ENCODE peak calls at places on chromosomes 1 and 21, in five cellular contexts. D is CD8-positive, alpha-beta T cell; X is gastrocnemius medialis; L is heart right ventricle; A is RWPE2. S is an unnamed sample.

GRCh38 chr1:90475623-90476022 is 241.5 kb downstream of the BARHL2 start:
- ATAC-seq in D (no peak), X (no peak), L (no peak), A (no peak), S (no peak)

GRCh38 chr1:218357211-218357892 is 12.2 kb downstream of the TGFB2 start:
- ATAC-seq in D (no peak), X (peak; percentile 15), L (peak; percentile 42), A (no peak), S (no peak)

GRCh38 chr1:177975588-177976495 is 6.0 kb upstream of the SEC16B start:
- ATAC-seq in D (no peak), X (no peak), L (no peak), A (peak; percentile 86), S (no peak)

GRCh38 chr1:183147735-183148134 is 38.3 kb upstream of the LAMC2 start:
- ATAC-seq in D (no peak), X (no peak), L (no peak), A (no peak), S (no peak)

GRCh38 chr1:12407050-12407961 is 177.5 kb downstream of the VPS13D start:
- ATAC-seq in D (peak; percentile 55), X (peak; percentile 91), L (peak; percentile 44), A (peak; percentile 71), S (peak; percentile 38)

GRCh38 chr1:111208921-111209320 is 8.5 kb upstream of the DENND2D start:
- ATAC-seq in D (no peak), X (no peak), L (no peak), A (no peak), S (no peak)

GRCh38 chr1:194387531-194387930 is 1201.1 kb upstream of the B3GALT2 start:
- ATAC-seq in D (no peak), X (no peak), L (no peak), A (no peak), S (no peak)

GRCh38 chr1:116453906-116454305 is 80.9 kb downstream of the ATP1A1 start:
- ATAC-seq in D (no peak), X (no peak), L (no peak), A (no peak), S (no peak)

GRCh38 chr1:36503733-36504132 is 21.0 kb upstream of the CSF3R start:
- ATAC-seq in D (no peak), X (no peak), L (no peak), A (no peak), S (no peak)

GRCh38 chr1:32753532-32754281 is 51.1 kb upstream of the SYNC start:
- ATAC-seq in D (peak; percentile 77), X (peak; percentile 87), L (peak; percentile 94), A (peak; percentile 80), S (peak; percentile 93)

GRCh38 chr1:8604041-8604942 is 213.1 kb downstream of the RERE start:
- ATAC-seq in D (peak; percentile 64), X (no peak), L (no peak), A (no peak), S (no peak)

GRCh38 chr1:212700597-212700891 is 904 bp upstream of the BATF3 start:
- ATAC-seq in D (no peak), X (no peak), L (no peak), A (no peak), S (peak; percentile 7)

GRCh38 chr1:234986750-234987414 is 141.8 kb downstream of the TOMM20 start:
- ATAC-seq in D (no peak), X (peak; percentile 29), L (peak; percentile 68), A (no peak), S (peak; percentile 21)

GRCh38 chr1:117810553-117810952 is 118.9 kb downstream of the GDAP2 start:
- ATAC-seq in D (no peak), X (no peak), L (no peak), A (no peak), S (no peak)

GRCh38 chr1:77378723-77379533 is 97.1 kb downstream of the AK5 start:
- ATAC-seq in D (peak; percentile 29), X (no peak), L (no peak), A (no peak), S (no peak)

GRCh38 chr1:114263343-114263742 is 109.7 kb upstream of the SYT6 start:
- ATAC-seq in D (no peak), X (no peak), L (no peak), A (no peak), S (no peak)

GRCh38 chr1:68223714-68224113 is 8.6 kb downstream of the WLS start:
- ATAC-seq in D (no peak), X (no peak), L (peak; percentile 85), A (no peak), S (no peak)

GRCh38 chr1:221268295-221268694 is 389.1 kb downstream of the HLX start:
- ATAC-seq in D (no peak), X (peak; percentile 34), L (no peak), A (peak; percentile 40), S (no peak)

GRCh38 chr1:46805755-46806154 is 6.9 kb downstream of the CYP4B1 start:
- ATAC-seq in D (no peak), X (no peak), L (no peak), A (no peak), S (no peak)

GRCh38 chr1:36350659-36351171 is 27.3 kb upstream of the EVA1B start:
- ATAC-seq in D (peak; percentile 94), X (peak; percentile 37), L (peak; percentile 41), A (peak; percentile 77), S (peak; percentile 77)

GRCh38 chr1:183652547-183653467 is at the start of gene APOBEC4:
- ATAC-seq in D (no peak), X (no peak), L (no peak), A (peak; percentile 23), S (no peak)

GRCh38 chr1:231478800-231479199 is 49.7 kb upstream of the TSNAX start:
- ATAC-seq in D (no peak), X (no peak), L (no peak), A (no peak), S (no peak)

GRCh38 chr1:22774483-22775182 is 64.0 kb downstream of the EPHB2 start:
- ATAC-seq in D (no peak), X (no peak), L (no peak), A (no peak), S (no peak)

GRCh38 chr1:225877570-225877969 is 4.6 kb downstream of the TMEM63A start:
- ATAC-seq in D (no peak), X (peak; percentile 64), L (no peak), A (no peak), S (peak; percentile 26)

GRCh38 chr21:14762734-14763694 is 216.9 kb upstream of the SAMSN1 start:
- ATAC-seq in D (peak; percentile 52), X (peak; percentile 53), L (peak; percentile 71), A (peak; percentile 27), S (no peak)

GRCh38 chr21:35428489-35428888 is 379.4 kb upstream of the RUNX1 start:
- ATAC-seq in D (peak; percentile 94), X (no peak), L (peak; percentile 66), A (no peak), S (no peak)

GRCh38 chr21:35427320-35428040 is 378.4 kb upstream of the RUNX1 start:
- ATAC-seq in D (no peak), X (no peak), L (peak; percentile 50), A (no peak), S (peak; percentile 52)

GRCh38 chr21:35428041-35428400 is 378.9 kb upstream of the RUNX1 start:
- ATAC-seq in D (peak; percentile 64), X (no peak), L (peak; percentile 18), A (no peak), S (peak; percentile 81)

GRCh38 chr21:35426484-35426883 is 377.4 kb upstream of the RUNX1 start:
- ATAC-seq in D (no peak), X (no peak), L (no peak), A (no peak), S (no peak)

DNA sequence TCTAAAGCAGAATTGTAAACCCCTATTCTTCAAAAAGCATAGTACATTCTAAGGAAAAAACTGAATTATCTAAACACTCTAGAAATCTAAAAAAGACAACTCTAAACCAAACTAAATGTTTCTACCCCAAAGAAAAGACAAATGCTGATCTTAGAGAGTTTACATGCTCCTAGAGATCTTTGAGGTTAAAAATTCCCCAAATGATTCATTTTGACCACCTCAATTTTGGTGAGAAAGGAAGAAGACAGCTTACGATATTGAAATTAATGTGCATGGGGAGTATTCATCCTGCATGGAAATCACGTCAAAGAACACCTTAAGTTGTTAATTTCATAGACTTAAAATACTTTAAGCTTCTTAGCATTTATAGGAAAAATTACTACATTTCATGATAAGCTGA is 377.8 kb upstream of the RUNX1 start:
- ATAC-seq in D (no peak), X (no peak), L (no peak), A (no peak), S (no peak)
- TF ChIP-seq CTCF in D (no peak), X (no peak), L (no peak), A (no peak), S (no peak)

DNA sequence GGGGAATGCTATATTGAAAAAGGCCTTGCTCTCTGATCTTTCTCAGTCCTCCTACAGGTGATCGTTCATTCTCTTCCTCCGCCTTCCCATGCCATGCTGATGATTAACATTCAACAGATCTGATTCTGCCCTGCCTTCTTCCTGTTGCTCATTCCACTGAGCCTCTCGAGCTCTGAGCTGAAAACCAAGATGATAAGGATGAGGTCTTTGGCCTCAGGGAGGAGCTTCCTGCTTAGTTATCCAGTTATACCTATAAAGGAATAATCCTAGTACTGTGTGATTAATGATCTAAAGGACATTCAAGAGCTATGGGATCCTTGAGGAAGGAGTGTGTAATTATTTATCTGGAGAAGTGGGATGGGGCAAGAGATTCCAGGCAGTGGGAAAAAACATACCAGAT is 25.2 kb upstream of the MAP3K7CL start:
- ATAC-seq in D (no peak), X (no peak), L (no peak), A (peak; percentile 99), S (no peak)
- TF ChIP-seq CTCF in D (no peak), X (no peak), L (no peak), A (peak; percentile 31), S (no peak)

GRCh38 chr1:1599030-1599916 is 662 bp downstream of the FNDC10 start:
- ATAC-seq in D (peak; percentile 60), X (no peak), L (no peak), A (peak; percentile 40), S (peak; percentile 31)

GRCh38 chr1:1598051-1598719 is 1.8 kb downstream of the FNDC10 start:
- ATAC-seq in D (no peak), X (no peak), L (no peak), A (no peak), S (no peak)

GRCh38 chr1:1598720-1599029 is 1.3 kb downstream of the FNDC10 start:
- ATAC-seq in D (no peak), X (no peak), L (no peak), A (no peak), S (no peak)

GRCh38 chr1:1596493-1597274 is 3.3 kb downstream of the FNDC10 start:
- ATAC-seq in D (no peak), X (no peak), L (no peak), A (no peak), S (no peak)

DNA sequence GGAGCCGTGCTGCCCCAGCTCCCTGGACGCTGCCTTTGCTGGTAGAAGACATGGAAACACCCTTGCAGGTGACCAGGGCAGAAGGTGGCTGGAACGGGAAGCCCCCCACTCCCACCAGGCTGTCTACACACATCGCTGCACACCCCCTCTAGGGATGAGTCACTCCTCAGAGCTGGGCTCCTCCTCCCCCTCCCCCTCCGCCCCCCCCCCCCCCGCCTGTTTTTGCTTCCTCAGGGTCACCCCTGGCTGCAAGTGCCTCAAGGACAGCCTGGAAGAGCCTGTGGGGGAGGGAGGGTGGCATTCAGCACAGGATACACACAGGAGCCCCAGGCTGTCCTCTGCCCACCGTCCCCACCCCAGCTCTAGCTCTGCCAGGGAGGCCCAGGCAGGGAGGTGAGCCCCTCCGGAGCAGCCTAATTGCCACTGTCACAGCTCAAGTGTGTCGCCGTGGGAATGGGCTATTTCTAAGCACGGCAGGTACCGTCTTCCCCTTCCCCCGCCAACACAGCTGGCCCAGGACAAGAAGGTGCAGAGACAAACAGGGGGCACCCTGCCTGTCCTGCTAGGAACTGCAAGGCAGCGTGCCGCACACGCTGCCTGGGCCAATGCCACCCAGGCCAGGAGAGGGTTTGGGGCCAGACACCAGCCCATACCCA is 2.5 kb downstream of the FNDC10 start:
- ATAC-seq in D (peak; percentile 39), X (peak; percentile 19), L (no peak), A (peak; percentile 17), S (no peak)
- TF ChIP-seq CTCF in D (no peak), X (no peak), L (peak; percentile 12), A (no peak), S (no peak)

GRCh38 chr21:42319851-42320602 is 4.8 kb upstream of the TFF3 start:
- ATAC-seq in D (no peak), X (no peak), L (peak; percentile 9), A (no peak), S (no peak)
- TF ChIP-seq CTCF in D (no peak), X (no peak), L (no peak), A (no peak), S (no peak)

S was measured in gastroesophageal sphincter.